ENCODE peak calls at places on chromosomes 12 and 14, in four cellular contexts. O is C1 segment of cervical spinal cord, T is WTC11, R is A549. L is an unnamed sample.

GRCh38 chr14:104820669-104821228 is 19.8 kb downstream of the ZBTB42 start:
- DNase-seq in O (no peak), T (peak; percentile 76), R (peak; percentile 75), L (peak; percentile 38)

GRCh38 chr14:51939211-51939705 is 50.1 kb upstream of the RTRAF start:
- DNase-seq in O (no peak), T (no peak), R (no peak), L (peak; percentile 20)

GRCh38 chr12:57745485-57745881 is 644 bp downstream of the TSPAN31 start:
- DNase-seq in O (no peak), T (no peak), R (no peak), L (no peak)

GRCh38 chr12:86349196-86349595 is 93.0 kb upstream of the MGAT4C start:
- DNase-seq in O (no peak), T (no peak), R (no peak), L (peak; percentile 8)

GRCh38 chr14:36452850-36453249 is 67.2 kb downstream of the NKX2-1 start:
- DNase-seq in O (no peak), T (no peak), R (no peak), L (no peak)

GRCh38 chr14:58631720-58632119 is 6.0 kb upstream of the DACT1 start:
- DNase-seq in O (no peak), T (no peak), R (no peak), L (no peak)

GRCh38 chr14:72904840-72905561 is 11.1 kb upstream of the DPF3 start:
- DNase-seq in O (peak; percentile 12), T (peak; percentile 55), R (peak; percentile 73), L (peak; percentile 81)

GRCh38 chr14:60561845-60562746 is 53.1 kb downstream of the SIX6 start:
- DNase-seq in O (peak; percentile 3), T (peak; percentile 68), R (peak; percentile 52), L (peak; percentile 78)

GRCh38 chr12:11648514-11649412 is 711 bp upstream of the ETV6 start:
- DNase-seq in O (peak; percentile 73), T (peak; percentile 70), R (peak; percentile 82), L (peak; percentile 90)

GRCh38 chr12:123096159-123096558 is 54.7 kb downstream of the PITPNM2 start:
- DNase-seq in O (no peak), T (no peak), R (no peak), L (no peak)

GRCh38 chr14:64674829-64675228 is 29.4 kb upstream of the PLEKHG3 start:
- DNase-seq in O (no peak), T (no peak), R (no peak), L (no peak)

GRCh38 chr12:42482820-42483533 is 106.6 kb downstream of the PRICKLE1 start:
- DNase-seq in O (peak; percentile 8), T (peak; percentile 84), R (peak; percentile 79), L (peak; percentile 75)

GRCh38 chr14:64324461-64325255 is 30.5 kb upstream of the ESR2 start:
- DNase-seq in O (no peak), T (no peak), R (no peak), L (peak; percentile 58)

GRCh38 chr12:30537228-30537627 is 158.4 kb downstream of the IPO8 start:
- DNase-seq in O (no peak), T (no peak), R (no peak), L (no peak)

GRCh38 chr12:99087278-99087677 is 442.2 kb downstream of the APAF1 start:
- DNase-seq in O (no peak), T (no peak), R (no peak), L (peak; percentile 6)

GRCh38 chr12:125533434-125534029 is 468.3 kb downstream of the AACS start:
- DNase-seq in O (peak; percentile 11), T (peak; percentile 86), R (peak; percentile 31), L (peak; percentile 4)

GRCh38 chr12:107477946-107478610 is 207.5 kb upstream of the PWP1 start:
- DNase-seq in O (no peak), T (no peak), R (no peak), L (no peak)

GRCh38 chr12:11795910-11796459 is 146.5 kb downstream of the ETV6 start:
- DNase-seq in O (no peak), T (no peak), R (no peak), L (peak; percentile 71)

GRCh38 chr14:96066976-96067375 is 27.8 kb downstream of the C14orf132 start:
- DNase-seq in O (no peak), T (no peak), R (no peak), L (no peak)

GRCh38 chr12:30396576-30396975 is 299.1 kb downstream of the IPO8 start:
- DNase-seq in O (no peak), T (no peak), R (no peak), L (no peak)

GRCh38 chr14:70130498-70130897 is 58.3 kb downstream of the SLC8A3 start:
- DNase-seq in O (no peak), T (no peak), R (no peak), L (no peak)

GRCh38 chr12:114439306-114439705 is 33.4 kb upstream of the TBX5 start:
- DNase-seq in O (no peak), T (peak; percentile 49), R (no peak), L (no peak)

GRCh38 chr14:41609704-41610183 is 3.1 kb downstream of the LRFN5 start:
- DNase-seq in O (no peak), T (peak; percentile 81), R (no peak), L (no peak)

GRCh38 chr12:13278249-13278787 is 81.8 kb downstream of the EMP1 start:
- DNase-seq in O (peak; percentile 16), T (peak; percentile 83), R (peak; percentile 82), L (peak; percentile 67)

GRCh38 chr14:79840068-79840467 is 371.2 kb downstream of the DIO2 start:
- DNase-seq in O (no peak), T (no peak), R (no peak), L (no peak)

GRCh38 chr14:75088566-75089373 is 19.3 kb downstream of the ZC2HC1C start:
- DNase-seq in O (peak; percentile 10), T (peak; percentile 36), R (peak; percentile 43), L (peak; percentile 67)

GRCh38 chr14:104133496-104133895 is 4.9 kb upstream of the KIF26A start:
- DNase-seq in O (no peak), T (no peak), R (no peak), L (no peak)

GRCh38 chr12:49482095-49483051 is 56.5 kb upstream of the KCNH3 start:
- DNase-seq in O (no peak), T (no peak), R (no peak), L (peak; percentile 64)

GRCh38 chr12:57215668-57216013 is 953 bp upstream of the NXPH4 start:
- DNase-seq in O (no peak), T (no peak), R (no peak), L (peak; percentile 78)

GRCh38 chr12:89236748-89237428 is 115.4 kb downstream of the DUSP6 start:
- DNase-seq in O (no peak), T (no peak), R (no peak), L (no peak)

GRCh38 chr12:132806857-132807256 is 21.8 kb downstream of the GOLGA3 start:
- DNase-seq in O (no peak), T (no peak), R (no peak), L (no peak)

GRCh38 chr12:78898416-78898815 is 33.8 kb downstream of the SYT1 start:
- DNase-seq in O (no peak), T (no peak), R (no peak), L (peak; percentile 86)

L was measured in myocyte.